ENCODE peak calls at places on chromosome 6, in six cellular contexts. One of them, this sample, is unnamed.

GRCh38 chr6:139778688-139779087 is 404.2 kb upstream of the CITED2 start:
- DNase-seq in MM.1S: no peak
- DNase-seq in KG1: no peak
- DNase-seq in SHP77: no peak
- DNase-seq in AG04450: no peak
- DNase-seq in activated naive CD4-positive, alpha-beta T cell treated with Interleukin-2 at 50 U/mL for 16 hours: no peak
- DNase-seq in this sample: no peak

GRCh38 chr6:56851541-56852248 is 103.2 kb upstream of the BEND6 start:
- DNase-seq in MM.1S: peak
- DNase-seq in KG1: no peak
- DNase-seq in SHP77: peak
- DNase-seq in AG04450: peak
- DNase-seq in activated naive CD4-positive, alpha-beta T cell treated with Interleukin-2 at 50 U/mL for 16 hours: peak
- DNase-seq in this sample: peak

GRCh38 chr6:101399627-101399955 is 6.1 kb downstream of the GRIK2 start:
- DNase-seq in MM.1S: no peak
- DNase-seq in KG1: no peak
- DNase-seq in SHP77: no peak
- DNase-seq in AG04450: no peak
- DNase-seq in activated naive CD4-positive, alpha-beta T cell treated with Interleukin-2 at 50 U/mL for 16 hours: no peak
- DNase-seq in this sample: no peak

GRCh38 chr6:170062904-170063220 is 228.0 kb downstream of the DLL1 start:
- DNase-seq in MM.1S: no peak
- DNase-seq in KG1: no peak
- DNase-seq in SHP77: no peak
- DNase-seq in AG04450: no peak
- DNase-seq in activated naive CD4-positive, alpha-beta T cell treated with Interleukin-2 at 50 U/mL for 16 hours: no peak
- DNase-seq in this sample: no peak

GRCh38 chr6:121187200-121187832 is 147.0 kb downstream of the TBC1D32 start:
- DNase-seq in MM.1S: no peak
- DNase-seq in KG1: no peak
- DNase-seq in SHP77: no peak
- DNase-seq in AG04450: no peak
- DNase-seq in activated naive CD4-positive, alpha-beta T cell treated with Interleukin-2 at 50 U/mL for 16 hours: no peak
- DNase-seq in this sample: no peak

GRCh38 chr6:84625510-84625909 is 138.9 kb downstream of the TBX18 start:
- DNase-seq in MM.1S: no peak
- DNase-seq in KG1: no peak
- DNase-seq in SHP77: no peak
- DNase-seq in AG04450: no peak
- DNase-seq in activated naive CD4-positive, alpha-beta T cell treated with Interleukin-2 at 50 U/mL for 16 hours: no peak
- DNase-seq in this sample: no peak

GRCh38 chr6:53119772-53120409 is 28.8 kb downstream of the GCM1 start:
- DNase-seq in MM.1S: no peak
- DNase-seq in KG1: no peak
- DNase-seq in SHP77: peak
- DNase-seq in AG04450: peak
- DNase-seq in activated naive CD4-positive, alpha-beta T cell treated with Interleukin-2 at 50 U/mL for 16 hours: no peak
- DNase-seq in this sample: no peak

GRCh38 chr6:148445620-148446019 is 103.0 kb downstream of the SASH1 start:
- DNase-seq in MM.1S: no peak
- DNase-seq in KG1: no peak
- DNase-seq in SHP77: no peak
- DNase-seq in AG04450: no peak
- DNase-seq in activated naive CD4-positive, alpha-beta T cell treated with Interleukin-2 at 50 U/mL for 16 hours: no peak
- DNase-seq in this sample: no peak

GRCh38 chr6:136113736-136114173 is 136.4 kb downstream of the MTFR2 start:
- DNase-seq in MM.1S: no peak
- DNase-seq in KG1: no peak
- DNase-seq in SHP77: peak
- DNase-seq in AG04450: peak
- DNase-seq in activated naive CD4-positive, alpha-beta T cell treated with Interleukin-2 at 50 U/mL for 16 hours: no peak
- DNase-seq in this sample: no peak

GRCh38 chr6:41021832-41022231 is 17.2 kb downstream of the UNC5CL start:
- DNase-seq in MM.1S: no peak
- DNase-seq in KG1: no peak
- DNase-seq in SHP77: peak
- DNase-seq in AG04450: no peak
- DNase-seq in activated naive CD4-positive, alpha-beta T cell treated with Interleukin-2 at 50 U/mL for 16 hours: no peak
- DNase-seq in this sample: no peak

GRCh38 chr6:7811441-7811840 is 85.5 kb downstream of the BMP6 start:
- DNase-seq in MM.1S: no peak
- DNase-seq in KG1: no peak
- DNase-seq in SHP77: no peak
- DNase-seq in AG04450: no peak
- DNase-seq in activated naive CD4-positive, alpha-beta T cell treated with Interleukin-2 at 50 U/mL for 16 hours: no peak
- DNase-seq in this sample: no peak

GRCh38 chr6:79301290-79301689 is 66.8 kb upstream of the HMGN3 start:
- DNase-seq in MM.1S: no peak
- DNase-seq in KG1: no peak
- DNase-seq in SHP77: no peak
- DNase-seq in AG04450: no peak
- DNase-seq in activated naive CD4-positive, alpha-beta T cell treated with Interleukin-2 at 50 U/mL for 16 hours: no peak
- DNase-seq in this sample: no peak

GRCh38 chr6:33990061-33990541 is 155.8 kb downstream of the GRM4 start:
- DNase-seq in MM.1S: no peak
- DNase-seq in KG1: no peak
- DNase-seq in SHP77: no peak
- DNase-seq in AG04450: no peak
- DNase-seq in activated naive CD4-positive, alpha-beta T cell treated with Interleukin-2 at 50 U/mL for 16 hours: no peak
- DNase-seq in this sample: no peak

GRCh38 chr6:112683926-112684325 is 336.8 kb downstream of the RFPL4B start:
- DNase-seq in MM.1S: no peak
- DNase-seq in KG1: no peak
- DNase-seq in SHP77: no peak
- DNase-seq in AG04450: peak
- DNase-seq in activated naive CD4-positive, alpha-beta T cell treated with Interleukin-2 at 50 U/mL for 16 hours: no peak
- DNase-seq in this sample: no peak

GRCh38 chr6:157905590-157906337 is 75.9 kb upstream of the SYNJ2 start:
- DNase-seq in MM.1S: no peak
- DNase-seq in KG1: no peak
- DNase-seq in SHP77: no peak
- DNase-seq in AG04450: no peak
- DNase-seq in activated naive CD4-positive, alpha-beta T cell treated with Interleukin-2 at 50 U/mL for 16 hours: no peak
- DNase-seq in this sample: no peak